ENCODE peak calls at places on chromosomes 12 and 14, in five cellular contexts. One of them, this sample, is unnamed. For H4K20me1, the result is how much of the 10 kb centered on the place peaks cover.

GRCh38 chr12:129579879-129580278 is 323.9 kb downstream of the TMEM132D start:
- DNase-seq in SK-N-SH: no peak
- DNase-seq in astrocyte: no peak
- DNase-seq in mammary epithelial cell: no peak
- DNase-seq in H9: no peak
- DNase-seq in this sample: no peak

GRCh38 chr12:107515446-107515958 is 170.1 kb upstream of the PWP1 start:
- DNase-seq in SK-N-SH: no peak
- DNase-seq in astrocyte: peak
- DNase-seq in mammary epithelial cell: peak
- DNase-seq in H9: peak
- DNase-seq in this sample: no peak

GRCh38 chr14:61585598-61586538 is 109.4 kb upstream of the HIF1A start:
- DNase-seq in SK-N-SH: no peak
- DNase-seq in astrocyte: peak
- DNase-seq in mammary epithelial cell: no peak
- DNase-seq in H9: no peak
- DNase-seq in this sample: peak

GRCh38 chr12:6759741-6760140 is 6.4 kb upstream of the PTMS start:
- DNase-seq in SK-N-SH: no peak
- DNase-seq in astrocyte: no peak
- DNase-seq in mammary epithelial cell: no peak
- DNase-seq in H9: no peak
- DNase-seq in this sample: peak

GRCh38 chr12:124617615-124618014 is 50.2 kb upstream of the NCOR2 start:
- DNase-seq in SK-N-SH: peak
- DNase-seq in astrocyte: no peak
- DNase-seq in mammary epithelial cell: no peak
- DNase-seq in H9: no peak
- DNase-seq in this sample: peak

GRCh38 chr12:50394469-50395029 is 1.9 kb downstream of the FAM186A start:
- DNase-seq in SK-N-SH: no peak
- DNase-seq in astrocyte: no peak
- DNase-seq in mammary epithelial cell: no peak
- DNase-seq in H9: no peak
- DNase-seq in this sample: no peak

GRCh38 chr14:104355949-104356737 is 217.8 kb downstream of the KIF26A start:
- DNase-seq in SK-N-SH: peak
- DNase-seq in astrocyte: no peak
- DNase-seq in mammary epithelial cell: no peak
- DNase-seq in H9: peak
- DNase-seq in this sample: no peak

GRCh38 chr12:53290661-53291060 is 4.7 kb upstream of the PFDN5 start:
- DNase-seq in SK-N-SH: no peak
- DNase-seq in astrocyte: peak
- DNase-seq in mammary epithelial cell: no peak
- DNase-seq in H9: no peak
- DNase-seq in this sample: peak

GRCh38 chr14:75837151-75837787 is 144.5 kb downstream of the TGFB3 start:
- DNase-seq in SK-N-SH: no peak
- DNase-seq in astrocyte: no peak
- DNase-seq in mammary epithelial cell: peak
- DNase-seq in H9: no peak
- DNase-seq in this sample: no peak

GRCh38 chr14:34423445-34423844 is 38.6 kb downstream of the SPTSSA start:
- DNase-seq in SK-N-SH: peak
- DNase-seq in astrocyte: no peak
- DNase-seq in mammary epithelial cell: no peak
- DNase-seq in H9: no peak
- DNase-seq in this sample: no peak

GRCh38 chr12:131085125-131085815 is 131.6 kb downstream of the ADGRD1 start:
- DNase-seq in SK-N-SH: no peak
- DNase-seq in astrocyte: no peak
- DNase-seq in mammary epithelial cell: no peak
- DNase-seq in H9: peak
- DNase-seq in this sample: peak

GRCh38 chr14:73295198-73295796 is 58.0 kb downstream of the PAPLN start:
- DNase-seq in SK-N-SH: peak
- DNase-seq in astrocyte: peak
- DNase-seq in mammary epithelial cell: peak
- DNase-seq in H9: no peak
- DNase-seq in this sample: no peak

GRCh38 chr14:24840204-24840893 is 206.4 kb upstream of the GZMB start:
- DNase-seq in SK-N-SH: no peak
- DNase-seq in astrocyte: peak
- DNase-seq in mammary epithelial cell: no peak
- DNase-seq in H9: no peak
- DNase-seq in this sample: no peak

GRCh38 chr14:102949801-102950451 is 27.5 kb downstream of the AMN start:
- DNase-seq in SK-N-SH: no peak
- DNase-seq in astrocyte: no peak
- DNase-seq in mammary epithelial cell: no peak
- DNase-seq in H9: no peak
- DNase-seq in this sample: peak

GRCh38 chr12:7171854-7172253 is 17.6 kb upstream of the PEX5 start:
- DNase-seq in SK-N-SH: no peak
- DNase-seq in astrocyte: no peak
- DNase-seq in mammary epithelial cell: no peak
- DNase-seq in H9: no peak
- DNase-seq in this sample: no peak

GRCh38 chr12:44817687-44818086 is 58.4 kb downstream of the NELL2 start:
- DNase-seq in SK-N-SH: no peak
- DNase-seq in astrocyte: no peak
- DNase-seq in mammary epithelial cell: no peak
- DNase-seq in H9: no peak
- DNase-seq in this sample: no peak

GRCh38 chr14:104591031-104591430 is 11.5 kb downstream of the C14orf180 start:
- DNase-seq in SK-N-SH: no peak
- DNase-seq in astrocyte: no peak
- DNase-seq in mammary epithelial cell: no peak
- DNase-seq in H9: no peak
- DNase-seq in this sample: peak

GRCh38 chr12:118070650-118071049 is 9.7 kb upstream of the WSB2 start:
- DNase-seq in SK-N-SH: no peak
- DNase-seq in astrocyte: no peak
- DNase-seq in mammary epithelial cell: no peak
- DNase-seq in H9: no peak
- DNase-seq in this sample: no peak

GRCh38 chr12:102169922-102170698 is 27.5 kb downstream of the PMCH start:
- DNase-seq in SK-N-SH: peak
- DNase-seq in astrocyte: no peak
- DNase-seq in mammary epithelial cell: peak
- DNase-seq in H9: no peak
- DNase-seq in this sample: peak

GRCh38 chr14:50049703-50050102 is 66.7 kb downstream of the VCPKMT start:
- DNase-seq in SK-N-SH: no peak
- DNase-seq in astrocyte: no peak
- DNase-seq in mammary epithelial cell: no peak
- DNase-seq in H9: no peak
- DNase-seq in this sample: no peak

GRCh38 chr12:116459921-116460666 is 99.1 kb upstream of the MAP1LC3B2 start:
- DNase-seq in SK-N-SH: no peak
- DNase-seq in astrocyte: no peak
- DNase-seq in mammary epithelial cell: peak
- DNase-seq in H9: no peak
- DNase-seq in this sample: no peak

GRCh38 chr12:24780969-24781368 is 167.9 kb downstream of the BCAT1 start:
- DNase-seq in SK-N-SH: peak
- DNase-seq in astrocyte: no peak
- DNase-seq in mammary epithelial cell: peak
- DNase-seq in H9: no peak
- DNase-seq in this sample: peak

GRCh38 chr12:117518594-117519270 is 157.3 kb upstream of the NOS1 start:
- DNase-seq in SK-N-SH: no peak
- DNase-seq in astrocyte: peak
- DNase-seq in mammary epithelial cell: no peak
- DNase-seq in H9: no peak
- DNase-seq in this sample: peak

GRCh38 chr12:18723752-18724151 is 14.1 kb downstream of the PLCZ1 start:
- DNase-seq in SK-N-SH: no peak
- DNase-seq in astrocyte: peak
- DNase-seq in mammary epithelial cell: peak
- DNase-seq in H9: no peak
- DNase-seq in this sample: no peak

GRCh38 chr12:117837737-117838050 is 131.1 kb downstream of the KSR2 start:
- DNase-seq in SK-N-SH: no peak
- DNase-seq in astrocyte: no peak
- DNase-seq in mammary epithelial cell: no peak
- DNase-seq in H9: no peak
- DNase-seq in this sample: no peak

GRCh38 chr12:79407671-79408622 is 282.8 kb downstream of the PAWR start:
- DNase-seq in SK-N-SH: no peak
- DNase-seq in astrocyte: peak
- DNase-seq in mammary epithelial cell: peak
- DNase-seq in H9: peak
- DNase-seq in this sample: no peak

GRCh38 chr14:67806228-67806627 is 10.2 kb downstream of the ZFYVE26 start:
- DNase-seq in SK-N-SH: no peak
- DNase-seq in astrocyte: peak
- DNase-seq in mammary epithelial cell: no peak
- DNase-seq in H9: no peak
- DNase-seq in this sample: no peak

GRCh38 chr12:43942379-43942778 is 106.5 kb downstream of the TMEM117 start:
- DNase-seq in SK-N-SH: no peak
- DNase-seq in astrocyte: no peak
- DNase-seq in mammary epithelial cell: no peak
- DNase-seq in H9: no peak
- DNase-seq in this sample: no peak

GRCh38 chr14:69710378-69710777 is 56.6 kb upstream of the SRSF5 start:
- DNase-seq in SK-N-SH: no peak
- DNase-seq in astrocyte: no peak
- DNase-seq in mammary epithelial cell: no peak
- DNase-seq in H9: no peak
- DNase-seq in this sample: no peak

GRCh38 chr14:23894687-23895419 is 58.7 kb upstream of the DHRS4 start:
- DNase-seq in SK-N-SH: no peak
- DNase-seq in astrocyte: no peak
- DNase-seq in mammary epithelial cell: no peak
- DNase-seq in H9: no peak
- DNase-seq in this sample: no peak

GRCh38 chr12:106205208-106206069 is 42.4 kb downstream of the CKAP4 start:
- DNase-seq in SK-N-SH: no peak
- DNase-seq in astrocyte: no peak
- DNase-seq in mammary epithelial cell: peak
- DNase-seq in H9: peak
- DNase-seq in this sample: no peak

GRCh38 chr14:102980409-102980810 is 57.9 kb downstream of the AMN start:
- DNase-seq in SK-N-SH: no peak
- DNase-seq in astrocyte: no peak
- DNase-seq in mammary epithelial cell: no peak
- DNase-seq in H9: no peak
- DNase-seq in this sample: peak

GRCh38 chr12:97640826-97641225 is 178.2 kb downstream of the RMST start:
- DNase-seq in SK-N-SH: no peak
- DNase-seq in astrocyte: no peak
- DNase-seq in mammary epithelial cell: peak
- DNase-seq in H9: no peak
- DNase-seq in this sample: no peak

GRCh38 chr12:16602412-16602811 is 3.5 kb downstream of the LMO3 start:
- DNase-seq in SK-N-SH: no peak
- DNase-seq in astrocyte: no peak
- DNase-seq in mammary epithelial cell: no peak
- DNase-seq in H9: no peak
- DNase-seq in this sample: peak

GRCh38 chr12:110579239-110579888 is 3.8 kb downstream of the PPTC7 start:
- DNase-seq in SK-N-SH: no peak
- DNase-seq in astrocyte: no peak
- DNase-seq in mammary epithelial cell: peak
- DNase-seq in H9: no peak
- DNase-seq in this sample: no peak
- H4K20me1 ChIP-seq in SK-N-SH: under half
- H4K20me1 ChIP-seq in astrocyte: under half
- H4K20me1 ChIP-seq in mammary epithelial cell: under half
- H4K20me1 ChIP-seq in H9: under half
- H4K20me1 ChIP-seq in this sample: under half

GRCh38 chr14:53408175-53408879 is 255.2 kb upstream of the DDHD1 start:
- DNase-seq in SK-N-SH: no peak
- DNase-seq in astrocyte: no peak
- DNase-seq in mammary epithelial cell: no peak
- DNase-seq in H9: no peak
- DNase-seq in this sample: no peak

GRCh38 chr14:53411110-53411509 is 258.0 kb upstream of the DDHD1 start:
- DNase-seq in SK-N-SH: no peak
- DNase-seq in astrocyte: peak
- DNase-seq in mammary epithelial cell: no peak
- DNase-seq in H9: no peak
- DNase-seq in this sample: peak

GRCh38 chr14:53409974-53410373 is 256.9 kb upstream of the DDHD1 start:
- DNase-seq in SK-N-SH: no peak
- DNase-seq in astrocyte: peak
- DNase-seq in mammary epithelial cell: no peak
- DNase-seq in H9: no peak
- DNase-seq in this sample: peak

GRCh38 chr14:53409289-53409688 is 256.2 kb upstream of the DDHD1 start:
- DNase-seq in SK-N-SH: no peak
- DNase-seq in astrocyte: no peak
- DNase-seq in mammary epithelial cell: no peak
- DNase-seq in H9: no peak
- DNase-seq in this sample: no peak

GRCh38 chr14:53412819-53413664 is 259.9 kb upstream of the DDHD1 start:
- DNase-seq in SK-N-SH: peak
- DNase-seq in astrocyte: no peak
- DNase-seq in mammary epithelial cell: peak
- DNase-seq in H9: no peak
- DNase-seq in this sample: no peak
- TF ChIP-seq CTCF in SK-N-SH: peak
- TF ChIP-seq CTCF in astrocyte: peak
- TF ChIP-seq CTCF in mammary epithelial cell: peak
- TF ChIP-seq CTCF in H9: peak
- TF ChIP-seq CTCF in this sample: peak

GRCh38 chr14:95386536-95386935 is 66.8 kb upstream of the CLMN start:
- DNase-seq in SK-N-SH: no peak
- DNase-seq in astrocyte: no peak
- DNase-seq in mammary epithelial cell: no peak
- DNase-seq in H9: no peak
- DNase-seq in this sample: no peak

GRCh38 chr14:95387826-95388445 is 68.2 kb upstream of the CLMN start:
- DNase-seq in SK-N-SH: peak
- DNase-seq in astrocyte: no peak
- DNase-seq in mammary epithelial cell: no peak
- DNase-seq in H9: no peak
- DNase-seq in this sample: no peak

GRCh38 chr14:95385701-95386100 is 66.0 kb upstream of the CLMN start:
- DNase-seq in SK-N-SH: no peak
- DNase-seq in astrocyte: no peak
- DNase-seq in mammary epithelial cell: no peak
- DNase-seq in H9: no peak
- DNase-seq in this sample: no peak

GRCh38 chr14:95389471-95390011 is 69.8 kb upstream of the CLMN start:
- DNase-seq in SK-N-SH: no peak
- DNase-seq in astrocyte: no peak
- DNase-seq in mammary epithelial cell: peak
- DNase-seq in H9: no peak
- DNase-seq in this sample: peak

GRCh38 chr14:95388699-95389098 is 69.0 kb upstream of the CLMN start:
- DNase-seq in SK-N-SH: no peak
- DNase-seq in astrocyte: no peak
- DNase-seq in mammary epithelial cell: no peak
- DNase-seq in H9: no peak
- DNase-seq in this sample: peak
- H2AFZ ChIP-seq in SK-N-SH: no peak
- H2AFZ ChIP-seq in astrocyte: peak
- H2AFZ ChIP-seq in mammary epithelial cell: no peak
- H2AFZ ChIP-seq in H9: no peak
- H2AFZ ChIP-seq in this sample: peak

GRCh38 chr12:12214201-12214600 is 52.6 kb downstream of the LRP6 start:
- DNase-seq in SK-N-SH: no peak
- DNase-seq in astrocyte: no peak
- DNase-seq in mammary epithelial cell: no peak
- DNase-seq in H9: no peak
- DNase-seq in this sample: no peak
- H4K20me1 ChIP-seq in SK-N-SH: under half
- H4K20me1 ChIP-seq in astrocyte: half or more
- H4K20me1 ChIP-seq in mammary epithelial cell: under half
- H4K20me1 ChIP-seq in H9: under half
- H4K20me1 ChIP-seq in this sample: under half

This sample was measured in osteoblast.